ENCODE peak calls at places on chromosomes 16 and 17, in five cellular contexts. S, D, F, A and X are unnamed samples.
A peak's percentile ranks its signal among the peaks of the same experiment; 100 is the strongest.

GRCh38 chr17:19345067-19345460 is 17.5 kb downstream of the B9D1 start:
- DNase-seq in S (no peak), D (no peak), F (no peak), A (no peak), X (no peak)

GRCh38 chr16:65481956-65482355 is 360.1 kb upstream of the CDH11 start:
- DNase-seq in S (no peak), D (no peak), F (no peak), A (no peak), X (no peak)

GRCh38 chr17:61065263-61065773 is 334.3 kb upstream of the TBX2 start:
- DNase-seq in S (no peak), D (no peak), F (no peak), A (no peak), X (no peak)

GRCh38 chr16:56409195-56409594 is 16.1 kb downstream of the AMFR start:
- DNase-seq in S (no peak), D (no peak), F (no peak), A (no peak), X (no peak)

GRCh38 chr17:20999044-20999573 is 43.7 kb downstream of the USP22 start:
- DNase-seq in S (peak; percentile 63), D (no peak), F (peak; percentile 77), A (no peak), X (no peak)

GRCh38 chr16:67399218-67399733 is 6.0 kb upstream of the TPPP3 start:
- DNase-seq in S (peak; percentile 42), D (no peak), F (no peak), A (peak; percentile 11), X (peak; percentile 42)

GRCh38 chr17:72388765-72389473 is 268.1 kb downstream of the SOX9 start:
- DNase-seq in S (no peak), D (no peak), F (no peak), A (no peak), X (no peak)

GRCh38 chr17:81150379-81151038 is 14.8 kb upstream of the PVALEF start:
- DNase-seq in S (no peak), D (peak; percentile 38), F (no peak), A (no peak), X (no peak)

GRCh38 chr17:67602974-67603373 is 114.8 kb upstream of the NOL11 start:
- DNase-seq in S (no peak), D (no peak), F (no peak), A (peak; percentile 8), X (no peak)

GRCh38 chr16:55465077-55465896 is 13.7 kb upstream of the MMP2 start:
- DNase-seq in S (peak; percentile 86), D (peak; percentile 85), F (peak; percentile 89), A (peak; percentile 74), X (peak; percentile 80)

GRCh38 chr16:21704733-21705132 is 41.0 kb downstream of the OTOA start:
- DNase-seq in S (no peak), D (no peak), F (no peak), A (no peak), X (no peak)

GRCh38 chr16:86398201-86398600 is 112.1 kb upstream of the FOXF1 start:
- DNase-seq in S (no peak), D (no peak), F (no peak), A (no peak), X (no peak)

GRCh38 chr16:65024649-65025243 is 97.1 kb downstream of the CDH11 start:
- DNase-seq in S (no peak), D (no peak), F (no peak), A (no peak), X (no peak)

GRCh38 chr16:89572478-89573205 is 2.9 kb upstream of the CPNE7 start:
- DNase-seq in S (peak; percentile 13), D (no peak), F (no peak), A (no peak), X (no peak)

GRCh38 chr16:89570342-89570923 is 5.1 kb upstream of the CPNE7 start:
- DNase-seq in S (peak; percentile 11), D (no peak), F (no peak), A (no peak), X (no peak)

GRCh38 chr16:89572042-89572441 is 3.5 kb upstream of the CPNE7 start:
- DNase-seq in S (no peak), D (no peak), F (no peak), A (no peak), X (no peak)

GRCh38 chr16:89569506-89570341 is 5.8 kb upstream of the CPNE7 start:
- DNase-seq in S (peak; percentile 7), D (no peak), F (no peak), A (no peak), X (no peak)

DNA sequence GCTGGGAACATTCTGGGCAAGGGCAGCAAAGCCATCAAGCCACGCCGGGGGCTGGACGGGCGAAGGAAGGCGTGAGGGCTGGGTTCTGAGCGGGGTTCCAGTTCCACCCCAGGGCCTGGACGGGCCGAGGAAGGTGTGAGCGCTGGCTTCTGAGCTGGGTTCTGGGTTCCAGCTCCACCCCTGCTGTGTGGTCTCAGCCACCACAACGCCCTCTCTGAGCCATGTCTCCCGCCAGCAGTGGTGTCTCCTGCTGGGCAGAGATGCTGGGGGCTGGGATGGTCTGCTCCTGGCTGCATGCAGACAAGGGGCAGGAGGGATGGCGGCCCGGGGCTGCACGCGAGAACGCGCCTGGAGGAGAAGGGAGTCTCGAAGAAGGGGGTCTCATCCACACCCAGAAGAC is 3.9 kb upstream of the CPNE7 start:
- DNase-seq in S (peak; percentile 5), D (no peak), F (no peak), A (no peak), X (no peak)
- H3K27ac ChIP-seq in S (no peak overlapping the region), D (no peak overlapping the region), F (no peak overlapping the region), A (no peak overlapping the region), X (no peak overlapping the region)

GRCh38 chr17:77373298-77374169 is 232.8 kb downstream of the SEC14L1 start:
- DNase-seq in S (peak; percentile 56), D (peak; percentile 50), F (peak; percentile 84), A (no peak), X (peak; percentile 58)

GRCh38 chr17:77370536-77370935 is 229.8 kb downstream of the SEC14L1 start:
- DNase-seq in S (peak; percentile 4), D (no peak), F (no peak), A (no peak), X (no peak)

GRCh38 chr17:77371117-77371887 is 230.5 kb downstream of the SEC14L1 start:
- DNase-seq in S (peak; percentile 23), D (no peak), F (no peak), A (no peak), X (no peak)

GRCh38 chr17:77372444-77373297 is 231.9 kb downstream of the SEC14L1 start:
- DNase-seq in S (peak; percentile 83), D (peak; percentile 91), F (peak; percentile 94), A (peak; percentile 61), X (peak; percentile 72)

GRCh38 chr17:77371888-77372443 is 231.2 kb downstream of the SEC14L1 start:
- DNase-seq in S (no peak), D (peak; percentile 15), F (peak; percentile 66), A (no peak), X (no peak)
- H3K27ac ChIP-seq in S (peak overlapping the region; percentile 83), D (peak overlapping the region; percentile 98), F (peak overlapping the region; percentile 97), A (peak overlapping the region; percentile 81), X (peak overlapping the region; percentile 45)

GRCh38 chr17:57898487-57899311 is 48.9 kb upstream of the MRPS23 start:
- DNase-seq in S (peak; percentile 75), D (peak; percentile 85), F (peak; percentile 80), A (no peak), X (no peak)
- H3K27ac ChIP-seq in S (peak overlapping the region; percentile 68), D (peak overlapping the region; percentile 99), F (peak overlapping the region; percentile 89), A (no peak overlapping the region), X (peak overlapping the region; percentile 92)

DNA sequence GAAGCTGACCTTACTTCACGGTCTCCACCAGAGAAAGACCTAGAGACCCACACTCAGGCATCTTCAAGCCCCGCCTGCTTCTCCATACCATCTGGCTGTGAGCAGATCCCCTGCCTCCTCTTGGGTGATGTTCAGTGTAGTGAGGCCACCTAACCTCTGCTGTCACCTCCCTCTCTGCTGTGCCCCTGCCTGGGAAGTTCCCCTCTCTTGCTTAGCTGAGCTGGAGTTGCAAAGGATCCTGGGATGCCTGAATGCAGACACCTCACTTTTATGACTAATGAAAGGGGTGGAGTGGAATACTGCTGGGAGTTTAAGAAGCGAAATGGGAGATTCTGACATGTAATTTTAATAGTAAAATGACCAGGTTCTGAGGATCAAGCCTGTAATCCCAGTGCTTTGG is 5.8 kb downstream of the IRX3 start:
- DNase-seq in S (no peak), D (no peak), F (peak; percentile 28), A (no peak), X (no peak)
- H3K27ac ChIP-seq in S (no peak overlapping the region), D (no peak overlapping the region), F (no peak overlapping the region), A (no peak overlapping the region), X (no peak overlapping the region)

GRCh38 chr16:81495321-81496234 is 51.0 kb downstream of the CMIP start:
- DNase-seq in S (peak; percentile 41), D (peak; percentile 66), F (no peak), A (no peak), X (no peak)
- H3K27ac ChIP-seq in S (no peak overlapping the region), D (peak overlapping the region; percentile 60), F (no peak overlapping the region), A (no peak overlapping the region), X (no peak overlapping the region)

GRCh38 chr16:61344791-61345190 is 691.4 kb downstream of the CDH8 start:
- DNase-seq in S (no peak), D (no peak), F (no peak), A (no peak), X (no peak)
- H3K27ac ChIP-seq in S (no peak overlapping the region), D (no peak overlapping the region), F (no peak overlapping the region), A (no peak overlapping the region), X (no peak overlapping the region)

DNA sequence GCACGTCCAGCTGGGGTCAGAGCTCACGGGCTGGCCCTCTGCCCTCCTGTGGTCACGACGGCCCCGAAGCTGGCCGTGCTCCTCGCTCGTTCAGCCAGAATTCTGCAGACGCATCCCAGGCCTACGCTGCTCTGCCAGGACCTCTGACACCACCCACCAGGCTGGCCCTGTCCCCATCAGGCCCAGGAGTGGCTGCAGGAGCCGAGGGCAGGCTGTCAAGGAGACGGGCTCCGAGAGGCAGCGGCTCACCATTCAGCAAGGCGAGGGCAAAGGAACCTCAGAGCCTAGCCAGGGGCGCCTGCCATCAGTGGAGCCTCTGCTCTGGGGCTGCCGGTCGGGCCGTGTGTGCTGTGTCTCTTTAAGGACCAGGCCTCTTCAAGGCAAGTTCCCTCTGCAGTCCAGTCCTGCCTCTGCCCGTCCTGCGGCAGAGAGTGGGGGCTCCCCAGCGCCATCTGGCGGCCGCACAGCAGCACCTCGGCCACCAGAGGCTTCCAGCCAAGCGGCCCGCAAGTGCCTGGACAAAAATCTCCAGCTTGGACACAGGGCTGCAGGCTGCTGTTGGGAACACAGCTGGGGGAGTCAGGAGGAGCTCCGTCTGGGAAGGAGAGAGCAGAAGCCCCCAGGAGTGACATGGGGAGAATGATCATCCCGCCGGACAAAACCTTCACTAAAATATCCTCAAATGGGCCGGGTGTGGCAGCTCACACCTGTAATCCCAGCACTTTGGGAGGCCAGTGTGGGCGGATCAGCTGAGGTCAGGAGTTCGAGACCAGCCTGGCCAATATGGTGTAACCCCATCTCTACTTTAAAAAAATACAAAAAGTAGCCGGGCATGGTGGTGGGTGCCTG is 7.4 kb upstream of the ABR start:
- DNase-seq in S (peak; percentile 87), D (peak; percentile 86), F (peak; percentile 93), A (peak; percentile 57), X (peak; percentile 28)
- H3K27ac ChIP-seq in S (no peak overlapping the region), D (peak overlapping the region; percentile 92), F (peak overlapping the region; percentile 68), A (no peak overlapping the region), X (peak overlapping the region; percentile 58)